ENCODE peak calls at places on chromosomes 6 and 20, in nine cellular contexts. X, C, T, L, G, F, H, Z and K are unnamed samples.

GRCh38 chr6:84623956-84624680 is 140.3 kb downstream of the TBX18 start:
- DNase-seq in C (no peak), G (no peak), F (no peak), H (peak; percentile 86), Z (peak; percentile 87), X (no peak), L (peak; percentile 86), T (no peak), K (no peak)

GRCh38 chr6:35911871-35912653 is 8.8 kb downstream of the SRPK1 start:
- DNase-seq in H (no peak), G (no peak), F (no peak), Z (peak; percentile 33), L (peak; percentile 49), X (no peak), T (no peak), C (no peak), K (no peak)

GRCh38 chr6:139373928-139374356 is 506 bp downstream of the CITED2 start:
- DNase-seq in H (no peak), T (no peak), F (no peak), X (no peak), L (no peak), Z (no peak), C (no peak), G (no peak), K (no peak)

GRCh38 chr20:21398505-21399057 is 1.3 kb upstream of the NKX2-4 start:
- DNase-seq in T (no peak), F (no peak), C (no peak), X (no peak), L (no peak), H (no peak), G (no peak), Z (peak; percentile 30), K (no peak)

GRCh38 chr6:77397561-77397960 is 65.7 kb downstream of the HTR1B start:
- DNase-seq in L (peak; percentile 16), T (no peak), H (peak; percentile 3), C (no peak), Z (no peak), G (no peak), F (no peak), X (no peak), K (no peak)

GRCh38 chr20:42734660-42735368 is 454.9 kb downstream of the PTPRT start:
- DNase-seq in C (no peak), L (no peak), G (no peak), Z (no peak), H (no peak), X (no peak), T (no peak), F (no peak), K (no peak)

GRCh38 chr6:27149140-27149539 is 98.4 kb upstream of the PRSS16 start:
- DNase-seq in L (no peak), H (no peak), X (no peak), T (no peak), G (no peak), C (no peak), Z (no peak), F (no peak), K (no peak)

GRCh38 chr20:62820962-62821725 is 4.3 kb downstream of the COL9A3 start:
- DNase-seq in Z (no peak), C (no peak), L (no peak), X (no peak), G (no peak), F (no peak), H (no peak), T (no peak), K (no peak)